ENCODE peak calls at places on chromosomes 7 and 10, in five cellular contexts. H, I, M, R and Y are unnamed samples. For H3K4me1, the result is how much of the 10 kb centered on the place peaks cover.

GRCh38 chr7:38682602-38683001 is 51.4 kb upstream of the AMPH start:
- DNase-seq in M (no peak), H (no peak), I (no peak), R (no peak), Y (no peak)

GRCh38 chr10:72261323-72262018 is 12.3 kb upstream of the DDIT4 start:
- DNase-seq in M (no peak), I (no peak), R (no peak), H (peak), Y (no peak)

GRCh38 chr7:144936314-144936713 is 100.5 kb upstream of the TPK1 start:
- DNase-seq in M (no peak), I (no peak), R (no peak), H (no peak), Y (no peak)

GRCh38 chr7:135207739-135208416 is 3.4 kb downstream of the WDR91 start:
- DNase-seq in I (no peak), R (no peak), M (no peak), H (no peak), Y (peak)

GRCh38 chr7:28296571-28297483 is 115.5 kb upstream of the CREB5 start:
- DNase-seq in R (no peak), H (peak), I (no peak), M (no peak), Y (no peak)

GRCh38 chr7:50640779-50641178 is 75.6 kb upstream of the DDC start:
- DNase-seq in M (no peak), H (no peak), I (no peak), R (no peak), Y (no peak)

GRCh38 chr10:8054498-8055407 is at the start of gene GATA3:
- DNase-seq in M (peak), H (peak), I (peak), R (no peak), Y (no peak)

GRCh38 chr10:130137077-130137448 is 872 bp downstream of the GLRX3 start:
- DNase-seq in M (no peak), I (peak), H (peak), R (no peak), Y (no peak)

GRCh38 chr10:28984431-28984830 is 304.4 kb upstream of the LYZL1 start:
- DNase-seq in R (peak), I (peak), M (peak), H (peak), Y (peak)

GRCh38 chr7:514242-514641 is 5.4 kb downstream of the PDGFA start:
- DNase-seq in I (no peak), H (no peak), R (no peak), M (no peak), Y (no peak)

GRCh38 chr7:514651-515598 is 4.7 kb downstream of the PDGFA start:
- DNase-seq in R (no peak), M (no peak), I (no peak), H (no peak), Y (no peak)

GRCh38 chr7:512541-513311 is 6.9 kb downstream of the PDGFA start:
- DNase-seq in I (no peak), M (no peak), H (no peak), R (no peak), Y (no peak)

GRCh38 chr7:512146-512510 is 7.5 kb downstream of the PDGFA start:
- DNase-seq in M (peak), H (no peak), R (no peak), I (no peak), Y (no peak)

DNA sequence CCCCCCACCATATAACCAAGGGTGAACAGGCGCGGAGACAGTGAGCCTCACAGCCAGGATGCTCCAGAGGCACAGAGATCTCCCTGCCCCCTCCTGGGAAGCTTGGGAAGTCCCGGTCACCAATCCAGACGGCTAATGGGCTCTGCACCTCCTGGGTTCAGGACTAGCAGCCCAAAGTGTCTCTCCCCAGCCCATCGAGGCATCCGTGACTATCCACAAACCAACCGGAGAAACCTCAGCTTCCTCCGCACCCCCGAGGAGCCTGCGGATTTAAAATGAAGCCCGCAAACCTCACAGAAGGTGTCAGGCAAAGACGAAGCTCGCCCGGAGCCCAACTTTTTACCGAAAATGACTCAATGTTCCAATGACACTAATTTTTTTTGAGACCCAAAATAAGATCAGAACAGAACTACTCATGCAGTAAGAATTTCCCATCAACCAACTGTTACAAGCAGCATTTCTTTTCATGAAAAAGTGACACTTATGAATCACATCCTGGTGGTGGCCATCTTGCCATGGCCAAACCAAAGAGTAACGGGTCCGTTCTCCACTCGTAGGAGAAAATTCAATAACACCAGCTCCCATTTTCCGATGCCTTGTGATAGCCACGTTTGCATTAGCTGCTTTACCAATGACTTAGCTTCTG is 6.0 kb downstream of the PDGFA start:
- DNase-seq in M (no peak), R (no peak), H (peak), I (no peak), Y (no peak)
- H3K27ac ChIP-seq in M (no peak), R (no peak), H (no peak), I (no peak), Y (peak)

GRCh38 chr10:73911553-73912004 is 647 bp downstream of the PLAU start:
- DNase-seq in M (no peak), H (peak), I (no peak), R (no peak), Y (no peak)
- TF ChIP-seq CTCF in M (no peak), H (no peak), I (no peak), R (no peak), Y (no peak)

DNA sequence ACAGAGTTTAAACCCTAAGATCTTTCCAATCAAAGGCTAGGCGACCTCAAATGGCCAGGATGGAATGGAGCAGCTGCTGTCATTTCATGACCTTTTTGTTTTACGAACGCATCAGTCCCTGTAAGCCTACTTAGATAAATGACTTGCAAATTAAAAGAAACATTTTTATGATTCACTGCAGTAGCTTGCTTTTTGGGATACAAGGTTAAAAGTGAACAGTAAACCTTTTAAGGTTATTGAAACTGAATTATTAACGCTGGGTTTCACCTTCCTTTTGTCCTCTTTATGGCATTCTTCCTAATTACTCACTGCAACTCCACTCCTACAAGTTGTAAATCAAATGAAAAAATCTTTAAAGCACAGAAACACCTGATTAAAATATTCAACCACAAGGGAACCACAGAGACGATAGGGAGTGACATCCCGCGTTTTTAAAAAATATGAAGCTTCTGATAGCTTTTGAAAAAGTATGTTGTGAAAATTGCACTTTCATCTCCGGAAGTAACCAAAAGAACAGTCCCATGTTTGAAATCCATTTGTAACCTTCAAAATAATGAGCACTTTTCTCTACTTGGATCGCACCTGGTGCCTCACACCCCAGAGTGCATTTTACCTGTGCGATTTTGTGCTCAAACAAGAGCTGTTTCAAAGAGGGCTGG is 595.1 kb downstream of the PARD3 start:
- DNase-seq in I (no peak), R (no peak), H (no peak), M (no peak), Y (no peak)
- H3K4me1 ChIP-seq in I (under half), R (under half), H (under half), M (under half), Y (under half)

DNA sequence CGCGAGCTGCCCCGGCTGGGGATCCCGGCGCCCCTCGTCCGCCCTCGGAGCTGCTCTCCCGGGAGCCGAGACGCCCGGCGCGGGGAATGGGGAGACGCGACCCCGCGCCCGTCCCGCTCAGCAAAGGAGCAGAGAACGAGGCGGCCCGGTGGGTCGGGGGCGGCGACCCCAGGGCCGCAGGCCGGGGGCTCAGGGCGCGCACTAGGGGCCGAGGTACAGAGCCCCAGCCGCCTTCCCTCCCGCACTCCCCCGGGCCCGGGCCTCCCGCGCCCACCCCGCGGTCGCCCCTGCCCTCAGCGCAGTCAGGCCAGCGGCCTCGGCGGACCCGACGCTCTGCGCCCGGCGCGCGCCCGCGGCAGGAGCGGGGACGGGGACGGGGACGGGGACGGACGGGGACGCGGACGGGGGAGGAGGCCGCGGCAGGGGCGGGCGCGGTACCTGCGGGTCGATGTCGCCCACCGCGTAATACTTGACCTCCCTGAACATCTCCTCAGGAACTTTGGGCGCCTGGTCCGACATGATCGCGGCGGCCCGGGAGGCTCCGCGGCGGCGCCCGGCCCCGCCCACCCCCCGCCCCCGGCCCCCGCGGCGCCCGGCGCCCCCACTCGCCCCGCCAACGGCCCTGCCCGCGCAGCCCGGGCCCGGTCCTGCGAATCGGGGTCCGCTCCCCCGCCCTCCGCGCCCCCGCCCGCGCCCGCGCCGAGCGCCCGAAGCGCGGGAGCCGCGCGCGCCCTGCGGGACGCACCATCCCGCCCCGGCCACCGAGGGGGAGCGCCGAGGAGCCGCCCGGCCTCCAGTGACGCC is at the start of gene PAXIP1:
- DNase-seq in I (no peak), M (peak), H (peak), R (peak), Y (no peak)
- H3K27ac ChIP-seq in I (peak), M (peak), H (peak), R (peak), Y (peak)